ENCODE peak calls at places on chromosomes 6 and 20, in eight cellular contexts. O is heart left ventricle, L is endothelial cell of umbilical vein, I is H54, Z is prostate gland, Q is right lobe of liver, W is Peyer's patch, V is GM12891. N is an unnamed sample.
A peak's percentile ranks its signal among the peaks of the same experiment; 100 is the strongest.

GRCh38 chr6:43375693-43376092 is 6.2 kb upstream of the ZNF318 start:
- DNase-seq in O (no peak), L (no peak), I (no peak), Z (no peak), Q (no peak), W (no peak), V (no peak), N (no peak)

GRCh38 chr6:70616728-70617260 is 50.1 kb downstream of the SDHAF4 start:
- DNase-seq in O (no peak), L (no peak), I (no peak), Z (no peak), Q (peak; percentile 29), W (no peak), V (no peak), N (no peak)

GRCh38 chr6:66533921-66534404 is 826.9 kb upstream of the EYS start:
- DNase-seq in O (no peak), L (no peak), I (no peak), Z (no peak), Q (no peak), W (no peak), V (no peak), N (no peak)

GRCh38 chr20:3092611-3093379 is 8.3 kb upstream of the AVP start:
- DNase-seq in O (peak; percentile 45), L (peak; percentile 25), I (no peak), Z (no peak), Q (no peak), W (peak; percentile 29), V (no peak), N (peak; percentile 21)

GRCh38 chr6:122289721-122290501 is 109.5 kb upstream of the HSF2 start:
- DNase-seq in O (no peak), L (peak; percentile 1), I (no peak), Z (no peak), Q (no peak), W (no peak), V (no peak), N (no peak)

GRCh38 chr6:127434651-127435050 is 24.5 kb downstream of the KIAA0408 start:
- DNase-seq in O (no peak), L (no peak), I (no peak), Z (no peak), Q (no peak), W (no peak), V (no peak), N (no peak)

GRCh38 chr6:43496370-43497128 is 13.6 kb downstream of the LRRC73 start:
- DNase-seq in O (no peak), L (peak; percentile 27), I (peak; percentile 93), Z (peak; percentile 82), Q (no peak), W (no peak), V (no peak), N (peak; percentile 30)

GRCh38 chr6:80742481-80742880 is 636.0 kb downstream of the BCKDHB start:
- DNase-seq in O (no peak), L (peak; percentile 33), I (no peak), Z (no peak), Q (no peak), W (no peak), V (no peak), N (peak; percentile 1)

GRCh38 chr6:132820629-132821381 is 6.4 kb downstream of the RPS12 start:
- DNase-seq in O (no peak), L (peak; percentile 29), I (no peak), Z (no peak), Q (no peak), W (no peak), V (no peak), N (peak; percentile 16)

GRCh38 chr20:18314786-18315406 is 26.6 kb downstream of the ZNF133 start:
- DNase-seq in O (no peak), L (no peak), I (peak; percentile 72), Z (no peak), Q (no peak), W (no peak), V (no peak), N (no peak)

GRCh38 chr6:3363296-3364025 is 93.4 kb downstream of the SLC22A23 start:
- DNase-seq in O (no peak), L (no peak), I (no peak), Z (peak; percentile 89), Q (peak; percentile 81), W (no peak), V (no peak), N (peak; percentile 53)
- TF ChIP-seq POLR2A in O (no peak), L (no peak), I (no peak), Z (peak; percentile 16), Q (no peak), W (peak; percentile 29), V (no peak), N (no peak)

DNA sequence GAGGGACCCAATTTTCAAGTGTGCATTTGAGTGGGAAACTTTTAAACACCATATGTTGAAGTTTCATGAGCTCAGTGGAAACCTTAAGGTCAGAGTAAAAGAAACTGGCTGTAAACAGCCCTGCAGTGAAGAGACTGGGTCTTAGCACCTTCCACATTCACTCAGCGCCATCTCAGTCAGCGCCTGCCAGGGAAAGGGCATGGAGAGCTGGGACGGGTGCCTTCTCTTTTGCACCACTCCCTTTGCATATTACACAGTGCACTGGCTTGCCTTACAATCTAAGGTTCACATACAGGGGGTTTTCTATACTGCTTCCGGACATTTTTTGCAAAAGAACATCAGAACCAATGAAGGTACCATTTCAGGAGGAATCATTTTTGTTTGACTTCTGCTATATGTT is 4.5 kb downstream of the TOMM6 start:
- DNase-seq in O (no peak), L (no peak), I (no peak), Z (no peak), Q (no peak), W (no peak), V (no peak), N (no peak)
- TF ChIP-seq POLR2A in O (no peak), L (no peak), I (no peak), Z (no peak), Q (no peak), W (no peak), V (peak; percentile 35), N (peak; percentile 9)

GRCh38 chr20:43590392-43591303 is at the start of gene IFT52:
- DNase-seq in O (peak; percentile 95), L (peak; percentile 93), I (peak; percentile 96), Z (peak; percentile 89), Q (peak; percentile 95), W (peak; percentile 87), V (peak; percentile 95), N (peak; percentile 97)
- TF ChIP-seq POLR2A in O (no peak), L (peak; percentile 32), I (peak; percentile 88), Z (peak; percentile 53), Q (no peak), W (peak; percentile 40), V (no peak), N (peak; percentile 53)

GRCh38 chr20:53594068-53595017 is 704 bp upstream of the ZNF217 start:
- DNase-seq in O (peak; percentile 96), L (peak; percentile 84), I (peak; percentile 56), Z (peak; percentile 96), Q (peak; percentile 99), W (peak; percentile 99), V (peak; percentile 42), N (peak; percentile 94)
- TF ChIP-seq POLR2A in O (peak; percentile 64), L (no peak), I (peak; percentile 16), Z (peak; percentile 88), Q (peak; percentile 45), W (peak; percentile 83), V (peak; percentile 38), N (no peak)

GRCh38 chr20:1617055-1617454 is 2.8 kb downstream of the SIRPB1 start:
- DNase-seq in O (no peak), L (peak; percentile 94), I (no peak), Z (no peak), Q (no peak), W (no peak), V (no peak), N (no peak)
- TF ChIP-seq POLR2A in O (no peak), L (no peak), I (no peak), Z (no peak), Q (no peak), W (no peak), V (no peak), N (no peak)

GRCh38 chr20:36466089-36466488 is 75.2 kb upstream of the MYL9 start:
- DNase-seq in O (no peak), L (peak; percentile 24), I (no peak), Z (no peak), Q (no peak), W (no peak), V (no peak), N (peak; percentile 26)

GRCh38 chr20:36467076-36467999 is 74.0 kb upstream of the MYL9 start:
- DNase-seq in O (peak; percentile 75), L (peak; percentile 64), I (peak; percentile 70), Z (no peak), Q (peak; percentile 73), W (peak; percentile 81), V (peak; percentile 41), N (no peak)

GRCh38 chr20:36469973-36470372 is 71.3 kb upstream of the MYL9 start:
- DNase-seq in O (no peak), L (peak; percentile 58), I (no peak), Z (no peak), Q (no peak), W (no peak), V (no peak), N (no peak)

GRCh38 chr20:36470482-36471062 is 70.7 kb upstream of the MYL9 start:
- DNase-seq in O (no peak), L (no peak), I (no peak), Z (no peak), Q (no peak), W (no peak), V (no peak), N (no peak)

GRCh38 chr20:36468149-36469000 is 72.9 kb upstream of the MYL9 start:
- DNase-seq in O (no peak), L (peak; percentile 48), I (no peak), Z (peak; percentile 21), Q (peak; percentile 66), W (no peak), V (no peak), N (no peak)
- TF ChIP-seq POLR2A in O (no peak), L (peak; percentile 22), I (no peak), Z (no peak), Q (no peak), W (no peak), V (no peak), N (no peak)

GRCh38 chr20:1776608-1777475 is 118.4 kb upstream of the SIRPA start:
- DNase-seq in O (peak; percentile 90), L (peak; percentile 81), I (peak; percentile 66), Z (peak; percentile 83), Q (peak; percentile 87), W (peak; percentile 84), V (peak; percentile 59), N (peak; percentile 68)
- TF ChIP-seq POLR2A in O (no peak), L (peak; percentile 26), I (no peak), Z (no peak), Q (peak; percentile 20), W (no peak), V (no peak), N (no peak)